ENCODE peak calls at places on chromosomes 12 and 14, in seven cellular contexts. V is suprapubic skin, L is lower lobe of right lung, P is bronchial epithelial cell, C is GM06990, D is body of pancreas, N is thyroid gland. X is an unnamed sample.

GRCh38 chr12:7959278-7960063 is 23.5 kb upstream of the SLC2A3 start:
- DNase-seq in V (no peak), L (no peak), P (peak; percentile 79), C (peak; percentile 41), D (no peak), N (peak; percentile 20), X (no peak)

GRCh38 chr14:105064721-105065143 is 498 bp downstream of the GPR132 start:
- DNase-seq in V (peak; percentile 65), L (no peak), P (no peak), C (peak; percentile 67), D (no peak), N (peak; percentile 75), X (no peak)

GRCh38 chr12:73833746-73834145 is 703.9 kb upstream of the ATXN7L3B start:
- DNase-seq in V (no peak), L (no peak), P (no peak), C (no peak), D (no peak), N (no peak), X (no peak)

GRCh38 chr14:21267886-21268611 is 1.2 kb downstream of the HNRNPC start:
- DNase-seq in V (no peak), L (no peak), P (peak; percentile 45), C (no peak), D (no peak), N (no peak), X (no peak)

GRCh38 chr12:53159195-53159834 is 21.2 kb upstream of the ZNF740 start:
- DNase-seq in V (peak; percentile 92), L (peak; percentile 86), P (peak; percentile 63), C (peak; percentile 60), D (peak; percentile 89), N (peak; percentile 84), X (peak; percentile 93)

GRCh38 chr12:77941396-77941795 is 110.7 kb downstream of the NAV3 start:
- DNase-seq in V (no peak), L (no peak), P (no peak), C (no peak), D (no peak), N (no peak), X (no peak)

GRCh38 chr12:62250671-62251608 is 9.3 kb upstream of the USP15 start:
- DNase-seq in V (no peak), L (no peak), P (peak; percentile 74), C (peak; percentile 38), D (no peak), N (no peak), X (no peak)

GRCh38 chr12:1189163-1189562 is 198.1 kb downstream of the ERC1 start:
- DNase-seq in V (no peak), L (no peak), P (peak; percentile 95), C (no peak), D (no peak), N (no peak), X (no peak)

GRCh38 chr14:90608925-90609324 is 207.3 kb downstream of the TTC7B start:
- DNase-seq in V (no peak), L (no peak), P (no peak), C (no peak), D (no peak), N (no peak), X (no peak)

GRCh38 chr14:90846511-90846910 is 30.3 kb upstream of the TTC7B start:
- DNase-seq in V (no peak), L (no peak), P (peak; percentile 65), C (no peak), D (no peak), N (no peak), X (no peak)

GRCh38 chr14:104369208-104369607 is 210.4 kb upstream of the C14orf180 start:
- DNase-seq in V (no peak), L (peak; percentile 13), P (no peak), C (no peak), D (no peak), N (no peak), X (no peak)

GRCh38 chr12:84994436-84994835 is 41.6 kb downstream of the TSPAN19 start:
- DNase-seq in V (no peak), L (no peak), P (no peak), C (no peak), D (no peak), N (no peak), X (no peak)

GRCh38 chr14:50658203-50658602 is 9.9 kb downstream of the SAV1 start:
- DNase-seq in V (no peak), L (no peak), P (peak; percentile 26), C (no peak), D (peak; percentile 50), N (peak; percentile 55), X (no peak)

GRCh38 chr14:99634443-99634842 is 10.5 kb upstream of the HHIPL1 start:
- DNase-seq in V (no peak), L (no peak), P (no peak), C (no peak), D (no peak), N (no peak), X (no peak)

GRCh38 chr12:98582093-98582492 is 11.4 kb upstream of the SLC25A3 start:
- DNase-seq in V (no peak), L (no peak), P (no peak), C (no peak), D (no peak), N (no peak), X (no peak)

GRCh38 chr12:11482955-11483354 is 87.6 kb upstream of the PRB2 start:
- DNase-seq in V (no peak), L (no peak), P (peak; percentile 68), C (no peak), D (no peak), N (peak; percentile 34), X (no peak)

GRCh38 chr14:23580152-23580926 is 1.7 kb upstream of the JPH4 start:
- DNase-seq in V (peak; percentile 44), L (no peak), P (no peak), C (no peak), D (no peak), N (no peak), X (no peak)

GRCh38 chr14:29671034-29671433 is 256.6 kb downstream of the PRKD1 start:
- DNase-seq in V (no peak), L (no peak), P (no peak), C (no peak), D (no peak), N (no peak), X (no peak)

GRCh38 chr12:112936927-112937326 is 1.3 kb upstream of the OAS3 start:
- DNase-seq in V (no peak), L (no peak), P (peak; percentile 99), C (no peak), D (no peak), N (no peak), X (no peak)

GRCh38 chr14:59461891-59462290 is 3.3 kb downstream of the GPR135 start:
- DNase-seq in V (no peak), L (no peak), P (peak; percentile 70), C (no peak), D (no peak), N (no peak), X (no peak)

GRCh38 chr12:15494329-15495046 is 172.2 kb downstream of the PTPRO start:
- DNase-seq in V (no peak), L (no peak), P (no peak), C (peak; percentile 14), D (no peak), N (no peak), X (no peak)

GRCh38 chr14:35701531-35701930 is 107.6 kb downstream of the RALGAPA1 start:
- DNase-seq in V (no peak), L (no peak), P (no peak), C (no peak), D (no peak), N (no peak), X (no peak)

GRCh38 chr12:87332987-87333761 is 696.0 kb downstream of the C12orf50 start:
- DNase-seq in V (no peak), L (no peak), P (no peak), C (no peak), D (no peak), N (no peak), X (no peak)

GRCh38 chr12:132294121-132295034 is 35.0 kb downstream of the GALNT9 start:
- DNase-seq in V (no peak), L (peak; percentile 27), P (no peak), C (no peak), D (no peak), N (no peak), X (no peak)

GRCh38 chr12:51848843-51849735 is 571 bp upstream of the FIGNL2 start:
- DNase-seq in V (no peak), L (no peak), P (no peak), C (no peak), D (no peak), N (no peak), X (no peak)
- TF ChIP-seq CTCF in V (no peak), L (peak; percentile 21), P (no peak), C (no peak), D (no peak), N (no peak), X (no peak)

GRCh38 chr12:123989168-123989567 is 16.2 kb downstream of the ZNF664 start:
- DNase-seq in V (no peak), L (no peak), P (no peak), C (no peak), D (no peak), N (no peak), X (no peak)
- H3K36me3 ChIP-seq in V (peaks cover 19% of the 10 kb centered on the region), L (peaks cover 41% of the 10 kb centered on the region), P (peaks cover 2% of the 10 kb centered on the region), C (peaks cover 14% of the 10 kb centered on the region), D (no peaks in the 10 kb centered on the region), N (no peaks in the 10 kb centered on the region), X (peaks cover 38% of the 10 kb centered on the region)

DNA sequence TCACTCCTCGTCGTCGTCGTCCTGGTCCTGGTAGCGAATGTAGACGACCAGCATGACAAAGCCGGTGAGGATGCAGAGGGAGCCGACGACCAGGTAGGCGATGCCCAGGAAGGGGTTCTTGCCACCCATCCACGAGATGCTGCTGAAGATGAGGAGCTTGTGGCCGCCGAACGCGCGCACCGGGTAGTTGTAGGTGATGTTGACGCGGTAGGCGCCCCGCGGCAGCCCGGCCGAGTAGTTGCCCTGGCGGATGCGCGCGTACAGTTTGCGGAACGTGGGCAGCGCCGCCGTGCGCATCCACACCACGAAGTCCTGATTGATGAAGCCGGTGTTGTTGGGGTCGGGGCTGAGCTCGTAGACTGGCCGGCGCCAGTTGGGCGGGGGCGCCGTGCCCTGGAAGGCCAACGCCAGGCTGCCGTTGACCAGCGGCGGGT is 1.0 kb downstream of the TMEM30B start:
- DNase-seq in V (peak; percentile 69), L (no peak), P (peak; percentile 12), C (no peak), D (peak; percentile 57), N (no peak), X (peak; percentile 23)
- H3K4me3 ChIP-seq in V (peak overlapping the region; percentile 88), L (peak overlapping the region; percentile 65), P (peak overlapping the region; percentile 97), C (no peak overlapping the region), D (peak overlapping the region; percentile 62), N (peak overlapping the region; percentile 67), X (peak overlapping the region; percentile 72)

GRCh38 chr14:81435048-81435577 is 35.0 kb upstream of the STON2 start:
- DNase-seq in V (no peak), L (no peak), P (no peak), C (no peak), D (no peak), N (no peak), X (no peak)

GRCh38 chr14:81436296-81437138 is 36.4 kb upstream of the STON2 start:
- DNase-seq in V (peak; percentile 79), L (peak; percentile 80), P (peak; percentile 51), C (peak; percentile 49), D (peak; percentile 83), N (peak; percentile 87), X (peak; percentile 73)

GRCh38 chr14:81434230-81434629 is 34.1 kb upstream of the STON2 start:
- DNase-seq in V (no peak), L (no peak), P (no peak), C (no peak), D (no peak), N (no peak), X (no peak)

GRCh38 chr14:81437226-81437625 is 37.1 kb upstream of the STON2 start:
- DNase-seq in V (no peak), L (no peak), P (no peak), C (no peak), D (no peak), N (no peak), X (no peak)

GRCh38 chr14:81435578-81436295 is 35.6 kb upstream of the STON2 start:
- DNase-seq in V (peak; percentile 81), L (peak; percentile 56), P (peak; percentile 72), C (peak; percentile 22), D (peak; percentile 65), N (peak; percentile 59), X (peak; percentile 44)
- TF ChIP-seq CTCF in V (no peak), L (no peak), P (no peak), C (no peak), D (no peak), N (no peak), X (no peak)

X was measured in tibial artery.